ENCODE peak calls at places on chromosomes 1 and 21, in five cellular contexts. O is hepatocyte, G is PC-3, L is HCT116, I is GM23338. K is an unnamed sample.

GRCh38 chr21:42784276-42784675 is 95.1 kb downstream of the WDR4 start:
- DNase-seq in O (no peak), G (no peak), L (no peak), I (no peak), K (no peak)

GRCh38 chr1:39128959-39129358 is 75.5 kb upstream of the MACF1 start:
- DNase-seq in O (peak), G (peak), L (peak), I (no peak), K (no peak)

GRCh38 chr21:37200641-37201480 is 66.3 kb downstream of the VPS26C start:
- DNase-seq in O (no peak), G (no peak), L (no peak), I (no peak), K (no peak)

GRCh38 chr21:46269466-46269865 is 15.9 kb downstream of the MCM3AP start:
- DNase-seq in O (no peak), G (peak), L (no peak), I (no peak), K (no peak)

GRCh38 chr1:207578796-207579435 is 66.0 kb upstream of the CR1L start:
- DNase-seq in O (no peak), G (no peak), L (no peak), I (no peak), K (no peak)

GRCh38 chr1:184214128-184214527 is 162.6 kb downstream of the TSEN15 start:
- DNase-seq in O (no peak), G (no peak), L (no peak), I (no peak), K (no peak)

GRCh38 chr1:154703207-154703606 is 95.2 kb upstream of the ADAR start:
- DNase-seq in O (no peak), G (peak), L (no peak), I (peak), K (no peak)

GRCh38 chr1:10400013-10400412 is 1.1 kb downstream of the PGD start:
- DNase-seq in O (no peak), G (no peak), L (no peak), I (no peak), K (no peak)

GRCh38 chr1:228500143-228500736 is 13.1 kb downstream of the RNF187 start:
- DNase-seq in O (no peak), G (no peak), L (no peak), I (no peak), K (no peak)

GRCh38 chr1:158067651-158068050 is 74.2 kb downstream of the KIRREL1 start:
- DNase-seq in O (no peak), G (no peak), L (no peak), I (no peak), K (no peak)

GRCh38 chr1:22957066-22957465 is 15.6 kb downstream of the LACTBL1 start:
- DNase-seq in O (no peak), G (no peak), L (no peak), I (no peak), K (no peak)

DNA sequence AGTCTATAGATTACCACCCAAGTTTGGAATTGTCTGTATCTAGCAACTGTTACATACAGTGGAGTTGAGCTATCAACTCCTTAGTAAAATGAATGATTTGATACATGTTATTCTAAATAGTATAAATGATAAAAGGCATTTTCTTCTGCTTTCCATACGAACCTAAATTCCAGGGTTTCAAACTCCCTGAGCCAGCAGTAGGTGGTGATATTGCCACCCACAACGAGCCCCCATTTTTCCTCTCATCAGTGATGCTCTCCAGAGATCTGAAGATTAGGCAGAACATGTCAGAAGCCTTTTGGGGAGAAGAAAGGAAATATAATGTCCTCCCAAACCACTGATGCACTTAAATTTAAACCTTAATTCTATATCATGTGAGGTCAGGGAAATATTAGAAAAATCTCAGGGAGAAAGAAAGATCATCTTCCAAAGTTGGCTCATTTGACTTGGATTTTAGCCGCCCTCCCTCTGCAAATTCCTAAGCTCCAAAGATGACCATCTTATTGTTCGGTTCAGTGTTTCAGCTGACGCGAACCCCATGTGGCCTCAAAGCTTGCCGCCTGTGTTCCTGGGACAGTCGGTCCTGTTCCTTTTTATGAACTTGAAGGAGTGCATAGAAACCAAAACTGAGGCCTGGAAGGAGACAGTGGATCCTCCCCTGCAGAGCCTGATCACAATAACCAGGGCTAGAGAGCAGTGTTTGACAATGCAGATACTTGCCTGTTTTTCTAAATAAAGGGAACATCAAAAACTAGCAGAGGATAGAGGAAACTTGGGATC is 2.3 kb downstream of the EVA1C start:
- DNase-seq in O (peak), G (peak), L (no peak), I (no peak), K (no peak)
- H3K4me3 ChIP-seq in O (no peak), G (peak), L (peak), I (no peak), K (no peak)

GRCh38 chr1:103367186-103367585 is 158.3 kb upstream of the RNPC3 start:
- DNase-seq in O (no peak), G (no peak), L (no peak), I (no peak), K (no peak)

GRCh38 chr1:103363008-103363365 is 162.5 kb upstream of the RNPC3 start:
- DNase-seq in O (no peak), G (no peak), L (no peak), I (no peak), K (no peak)

GRCh38 chr1:103365860-103366569 is 159.5 kb upstream of the RNPC3 start:
- DNase-seq in O (no peak), G (no peak), L (no peak), I (no peak), K (no peak)

GRCh38 chr1:103362348-103363007 is 163.0 kb upstream of the RNPC3 start:
- DNase-seq in O (no peak), G (no peak), L (no peak), I (no peak), K (no peak)
- H2AFZ ChIP-seq in O (no peak), G (no peak), L (no peak), I (no peak), K (no peak)

GRCh38 chr21:44428281-44428942 is 26.9 kb upstream of the LRRC3 start:
- DNase-seq in O (no peak), G (peak), L (peak), I (peak), K (peak)
- TF ChIP-seq EZH2phosphoT487 in O (no peak), G (no peak), L (no peak), I (no peak), K (no peak)

GRCh38 chr1:42944207-42944928 is 14.3 kb downstream of the SLC2A1 start:
- DNase-seq in O (no peak), G (peak), L (no peak), I (no peak), K (no peak)
- H3K4me3 ChIP-seq in O (no peak), G (peak), L (peak), I (no peak), K (no peak)

DNA sequence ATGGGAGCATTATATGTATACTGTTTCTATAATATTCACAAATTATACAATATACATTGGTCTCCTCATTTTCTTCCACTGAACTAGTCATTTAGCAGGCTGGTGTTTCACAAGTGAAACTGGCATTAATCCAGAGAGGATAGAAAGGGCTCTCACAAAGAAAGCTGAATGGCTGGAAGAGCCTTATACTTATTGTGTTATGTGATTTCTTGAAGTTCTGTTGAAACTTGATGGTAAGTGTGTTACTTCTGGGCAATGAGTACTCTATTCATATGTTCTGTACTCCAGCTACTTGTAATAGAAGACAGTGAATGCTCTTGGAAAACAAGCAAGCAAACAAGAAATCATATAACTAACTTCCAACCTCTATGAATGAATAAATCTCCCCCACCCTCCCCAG is 14.9 kb downstream of the STX12 start:
- DNase-seq in O (peak), G (no peak), L (no peak), I (no peak), K (no peak)
- H2AFZ ChIP-seq in O (no peak), G (no peak), L (no peak), I (no peak), K (no peak)

DNA sequence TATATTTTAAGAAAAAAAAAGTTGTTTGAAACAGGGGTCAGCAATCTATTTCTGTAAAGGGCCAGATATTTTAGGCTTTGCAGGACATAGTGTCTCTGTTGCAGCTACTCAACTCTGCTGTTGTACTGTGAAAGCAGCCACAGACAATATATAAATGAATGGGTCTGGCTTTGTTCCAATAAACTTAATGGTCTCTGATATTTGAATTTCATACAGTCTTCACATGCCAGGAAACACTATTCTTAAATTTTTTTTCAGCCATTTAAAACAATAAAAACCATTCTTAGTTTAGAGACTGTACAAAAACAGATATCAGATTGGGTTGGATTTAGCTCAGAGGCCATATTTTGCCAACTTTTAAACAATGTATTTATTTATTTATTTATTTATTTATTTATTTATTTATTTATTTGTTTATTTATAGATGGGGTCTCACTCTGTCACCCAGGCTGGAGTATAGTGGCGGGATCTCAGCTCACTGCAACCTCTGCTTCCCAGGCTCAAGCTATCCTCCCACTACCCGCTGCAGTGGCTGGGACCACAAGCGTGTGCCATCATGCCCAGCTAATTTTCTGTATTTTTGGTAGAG is 102.8 kb downstream of the DNM3 start:
- DNase-seq in O (no peak), G (no peak), L (no peak), I (no peak), K (no peak)
- TF ChIP-seq EZH2phosphoT487 in O (no peak), G (no peak), L (no peak), I (no peak), K (no peak)

K was measured in MM.1S.